ENCODE peak calls at places on chromosome 13, in ten cellular contexts. A is A549, O is IMR-90, T is transverse colon, Z is esophagus squamous epithelium, E is Peyer's patch, Y is spleen, U is testis, B is prostate gland, I is breast epithelium. M is an unnamed sample.

GRCh38 chr13:99646866-99647592 is 145.8 kb downstream of the TM9SF2 start:
- DNase-seq in A (no peak), O (no peak), T (no peak), Z (no peak), E (no peak), Y (no peak), U (no peak), B (no peak), I (no peak), M (no peak)

GRCh38 chr13:46168341-46168740 is 13.6 kb downstream of the LCP1 start:
- DNase-seq in A (no peak), O (no peak), T (peak), Z (no peak), E (no peak), Y (peak), U (peak), B (peak), I (peak), M (peak)

GRCh38 chr13:77516342-77516789 is 19.1 kb upstream of the SCEL start:
- DNase-seq in A (no peak), O (peak), T (no peak), Z (no peak), E (no peak), Y (no peak), U (no peak), B (no peak), I (no peak), M (no peak)

GRCh38 chr13:98927954-98928927 is 49.6 kb downstream of the DOCK9 start:
- DNase-seq in A (no peak), O (peak), T (no peak), Z (no peak), E (no peak), Y (no peak), U (peak), B (no peak), I (no peak), M (no peak)

GRCh38 chr13:30125422-30126073 is 181.8 kb downstream of the KATNAL1 start:
- DNase-seq in A (peak), O (peak), T (no peak), Z (no peak), E (no peak), Y (no peak), U (peak), B (peak), I (peak), M (no peak)

GRCh38 chr13:31038834-31039552 is 106.5 kb downstream of the TEX26 start:
- DNase-seq in A (no peak), O (peak), T (no peak), Z (no peak), E (no peak), Y (no peak), U (no peak), B (no peak), I (no peak), M (peak)

GRCh38 chr13:65063753-65064152 is 2166.4 kb downstream of the PCDH9 start:
- DNase-seq in A (peak), O (peak), T (no peak), Z (no peak), E (no peak), Y (no peak), U (no peak), B (no peak), I (no peak), M (no peak)

GRCh38 chr13:31213681-31214289 is 14.0 kb downstream of the B3GLCT start:
- DNase-seq in A (no peak), O (peak), T (no peak), Z (no peak), E (no peak), Y (no peak), U (no peak), B (no peak), I (no peak), M (no peak)

GRCh38 chr13:100767192-100767591 is 92.6 kb upstream of the TMTC4 start:
- DNase-seq in A (no peak), O (no peak), T (no peak), Z (no peak), E (no peak), Y (no peak), U (no peak), B (no peak), I (no peak), M (no peak)

GRCh38 chr13:106385669-106386068 is 149.8 kb downstream of the EFNB2 start:
- DNase-seq in A (no peak), O (no peak), T (no peak), Z (no peak), E (no peak), Y (no peak), U (peak), B (no peak), I (no peak), M (no peak)

GRCh38 chr13:106566682-106567420 is 1.1 kb downstream of the ARGLU1 start:
- DNase-seq in A (peak), O (peak), T (peak), Z (peak), E (no peak), Y (peak), U (peak), B (peak), I (peak), M (peak)

GRCh38 chr13:44698076-44698475 is 121.9 kb upstream of the TSC22D1 start:
- DNase-seq in A (no peak), O (no peak), T (no peak), Z (no peak), E (no peak), Y (no peak), U (peak), B (no peak), I (no peak), M (no peak)

GRCh38 chr13:66803013-66803739 is 427.0 kb downstream of the PCDH9 start:
- DNase-seq in A (no peak), O (no peak), T (no peak), Z (no peak), E (no peak), Y (no peak), U (no peak), B (no peak), I (no peak), M (no peak)

GRCh38 chr13:98208606-98209005 is 31.5 kb upstream of the RNF113B start:
- DNase-seq in A (no peak), O (no peak), T (no peak), Z (no peak), E (no peak), Y (no peak), U (no peak), B (no peak), I (no peak), M (no peak)

GRCh38 chr13:111184685-111185401 is 69.7 kb downstream of the ARHGEF7 start:
- DNase-seq in A (no peak), O (no peak), T (peak), Z (no peak), E (no peak), Y (peak), U (no peak), B (no peak), I (no peak), M (peak)

GRCh38 chr13:41065098-41065497 is 3.8 kb downstream of the WBP4 start:
- DNase-seq in A (no peak), O (peak), T (no peak), Z (no peak), E (no peak), Y (no peak), U (no peak), B (no peak), I (no peak), M (no peak)

GRCh38 chr13:84606616-84607015 is 724.3 kb upstream of the SLITRK1 start:
- DNase-seq in A (no peak), O (no peak), T (no peak), Z (no peak), E (no peak), Y (no peak), U (no peak), B (no peak), I (no peak), M (no peak)

GRCh38 chr13:74825170-74825948 is 656.6 kb downstream of the TBC1D4 start:
- DNase-seq in A (peak), O (peak), T (no peak), Z (no peak), E (no peak), Y (no peak), U (no peak), B (no peak), I (no peak), M (peak)

GRCh38 chr13:34458756-34459462 is 483.2 kb upstream of the NBEA start:
- DNase-seq in A (peak), O (no peak), T (no peak), Z (no peak), E (no peak), Y (no peak), U (peak), B (no peak), I (no peak), M (no peak)

GRCh38 chr13:43815204-43815603 is 28.4 kb upstream of the ENOX1 start:
- DNase-seq in A (peak), O (peak), T (no peak), Z (no peak), E (no peak), Y (no peak), U (peak), B (no peak), I (no peak), M (no peak)

GRCh38 chr13:93476175-93476574 is 249.6 kb downstream of the GPC6 start:
- DNase-seq in A (peak), O (peak), T (no peak), Z (no peak), E (no peak), Y (no peak), U (no peak), B (no peak), I (no peak), M (no peak)

GRCh38 chr13:99659234-99659633 is 158.0 kb downstream of the TM9SF2 start:
- DNase-seq in A (no peak), O (no peak), T (no peak), Z (no peak), E (no peak), Y (no peak), U (no peak), B (no peak), I (no peak), M (no peak)

GRCh38 chr13:68023838-68024581 is 793.9 kb upstream of the PCDH9 start:
- DNase-seq in A (no peak), O (no peak), T (peak), Z (no peak), E (no peak), Y (no peak), U (peak), B (no peak), I (no peak), M (no peak)

GRCh38 chr13:24274452-24274971 is 34.9 kb upstream of the C1QTNF9 start:
- DNase-seq in A (no peak), O (peak), T (peak), Z (no peak), E (no peak), Y (peak), U (peak), B (no peak), I (no peak), M (no peak)
- TF ChIP-seq POLR2A in A (no peak), O (no peak), T (no peak), Z (no peak), E (no peak), Y (no peak), U (no peak), B (no peak), I (no peak), M (no peak)

DNA sequence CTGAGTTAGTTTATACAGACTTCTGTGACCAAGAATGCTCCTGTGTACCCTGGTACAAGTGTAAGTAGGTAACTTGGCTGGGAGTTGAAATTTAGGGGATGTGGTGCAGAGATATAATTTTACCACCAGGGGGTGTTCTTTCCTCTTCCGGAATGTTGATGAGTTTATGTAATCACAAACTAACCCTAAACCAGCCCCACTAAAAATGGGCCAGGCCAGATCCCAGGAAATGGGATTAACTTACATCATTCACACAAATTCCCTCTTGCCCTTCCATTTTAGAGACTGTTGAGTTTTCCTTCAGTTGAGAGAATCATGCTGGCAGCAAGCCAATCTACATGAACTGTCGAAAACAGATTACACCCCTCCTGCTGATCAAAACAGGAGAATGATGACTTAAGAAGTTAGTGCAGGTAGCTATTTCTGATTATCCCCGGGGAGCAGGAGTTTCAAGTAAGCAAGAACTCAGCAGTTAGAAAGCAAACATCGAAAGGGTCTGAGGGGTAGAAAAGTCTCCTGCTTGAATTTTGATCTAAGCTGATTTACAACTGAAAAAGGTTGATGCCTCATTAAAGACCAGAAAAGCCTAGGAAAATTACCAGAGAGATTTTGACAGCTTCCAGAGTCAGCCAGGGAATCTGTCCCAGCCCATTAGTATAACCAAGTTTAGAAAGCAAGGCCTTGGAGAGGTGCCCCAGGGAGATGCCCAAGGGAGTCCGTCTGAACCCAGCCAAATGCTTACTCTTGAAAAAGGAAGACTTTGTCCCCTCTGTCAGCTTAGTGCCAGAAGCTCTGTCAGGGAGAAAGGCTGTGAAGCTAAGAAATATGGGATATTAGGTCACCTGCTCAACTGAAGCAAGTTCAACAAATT is 32.3 kb upstream of the MED4 start:
- DNase-seq in A (peak), O (peak), T (peak), Z (no peak), E (no peak), Y (no peak), U (peak), B (peak), I (no peak), M (peak)
- TF ChIP-seq CTCF in A (peak), O (peak), T (peak), Z (peak), E (peak), Y (peak), U (peak), B (peak), I (peak), M (peak)

GRCh38 chr13:48038763-48039162 is 1.2 kb downstream of the NUDT15 start:
- DNase-seq in A (no peak), O (no peak), T (no peak), Z (no peak), E (no peak), Y (no peak), U (no peak), B (no peak), I (no peak), M (peak)

GRCh38 chr13:48042889-48043288 is 5.4 kb downstream of the NUDT15 start:
- DNase-seq in A (no peak), O (no peak), T (peak), Z (no peak), E (no peak), Y (no peak), U (no peak), B (no peak), I (no peak), M (no peak)

GRCh38 chr13:48040059-48040458 is 2.5 kb downstream of the NUDT15 start:
- DNase-seq in A (no peak), O (no peak), T (no peak), Z (no peak), E (no peak), Y (no peak), U (no peak), B (no peak), I (no peak), M (no peak)

GRCh38 chr13:48037346-48038173 is at the start of gene NUDT15:
- DNase-seq in A (peak), O (peak), T (peak), Z (peak), E (peak), Y (peak), U (peak), B (peak), I (peak), M (peak)
- TF ChIP-seq POLR2A in A (peak), O (peak), T (peak), Z (peak), E (peak), Y (peak), U (no peak), B (peak), I (peak), M (peak)

DNA sequence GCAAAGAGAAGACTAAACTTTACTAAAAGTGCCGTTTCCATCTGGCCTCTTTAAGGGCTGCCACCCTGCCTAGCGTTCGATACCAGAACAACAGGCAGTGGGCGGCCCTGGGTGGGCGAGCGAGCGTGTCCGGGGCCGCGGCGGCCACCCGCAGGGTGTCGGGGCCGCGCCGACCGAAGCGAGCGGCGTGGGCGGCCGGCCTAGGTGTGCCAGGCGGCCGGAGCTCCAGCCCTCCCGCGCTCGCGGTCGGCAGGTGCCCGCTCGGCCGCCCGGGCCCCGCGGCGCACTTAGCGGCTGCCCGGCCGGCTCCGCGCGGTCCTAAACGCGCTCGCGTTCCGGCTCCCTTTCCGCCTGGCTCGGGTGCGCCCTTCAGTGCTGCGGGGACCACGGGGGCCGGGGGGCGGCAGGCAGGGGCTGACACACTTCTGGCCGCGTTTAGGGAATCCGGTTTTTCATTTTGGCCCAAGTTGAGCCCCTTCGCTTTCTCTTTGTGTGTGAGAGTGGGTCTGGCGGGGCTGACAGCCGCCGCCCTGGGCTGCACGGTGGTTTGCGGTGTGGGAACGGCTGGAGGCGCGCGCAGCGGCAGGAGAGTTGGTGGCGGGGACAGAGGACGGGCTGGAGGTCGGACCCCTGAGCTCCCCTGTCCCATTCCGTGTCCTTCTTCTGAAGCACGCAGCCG is 2.9 kb downstream of the FGF9 start:
- DNase-seq in A (peak), O (peak), T (peak), Z (no peak), E (peak), Y (peak), U (peak), B (no peak), I (no peak), M (peak)
- TF ChIP-seq CTCF in A (no peak), O (no peak), T (no peak), Z (peak), E (no peak), Y (no peak), U (no peak), B (no peak), I (no peak), M (no peak)

GRCh38 chr13:32426191-32426980 is 1.5 kb downstream of the N4BP2L1 start:
- DNase-seq in A (no peak), O (no peak), T (peak), Z (no peak), E (peak), Y (peak), U (peak), B (no peak), I (no peak), M (peak)
- TF ChIP-seq POLR2A in A (no peak), O (no peak), T (no peak), Z (no peak), E (peak), Y (no peak), U (no peak), B (no peak), I (no peak), M (peak)

DNA sequence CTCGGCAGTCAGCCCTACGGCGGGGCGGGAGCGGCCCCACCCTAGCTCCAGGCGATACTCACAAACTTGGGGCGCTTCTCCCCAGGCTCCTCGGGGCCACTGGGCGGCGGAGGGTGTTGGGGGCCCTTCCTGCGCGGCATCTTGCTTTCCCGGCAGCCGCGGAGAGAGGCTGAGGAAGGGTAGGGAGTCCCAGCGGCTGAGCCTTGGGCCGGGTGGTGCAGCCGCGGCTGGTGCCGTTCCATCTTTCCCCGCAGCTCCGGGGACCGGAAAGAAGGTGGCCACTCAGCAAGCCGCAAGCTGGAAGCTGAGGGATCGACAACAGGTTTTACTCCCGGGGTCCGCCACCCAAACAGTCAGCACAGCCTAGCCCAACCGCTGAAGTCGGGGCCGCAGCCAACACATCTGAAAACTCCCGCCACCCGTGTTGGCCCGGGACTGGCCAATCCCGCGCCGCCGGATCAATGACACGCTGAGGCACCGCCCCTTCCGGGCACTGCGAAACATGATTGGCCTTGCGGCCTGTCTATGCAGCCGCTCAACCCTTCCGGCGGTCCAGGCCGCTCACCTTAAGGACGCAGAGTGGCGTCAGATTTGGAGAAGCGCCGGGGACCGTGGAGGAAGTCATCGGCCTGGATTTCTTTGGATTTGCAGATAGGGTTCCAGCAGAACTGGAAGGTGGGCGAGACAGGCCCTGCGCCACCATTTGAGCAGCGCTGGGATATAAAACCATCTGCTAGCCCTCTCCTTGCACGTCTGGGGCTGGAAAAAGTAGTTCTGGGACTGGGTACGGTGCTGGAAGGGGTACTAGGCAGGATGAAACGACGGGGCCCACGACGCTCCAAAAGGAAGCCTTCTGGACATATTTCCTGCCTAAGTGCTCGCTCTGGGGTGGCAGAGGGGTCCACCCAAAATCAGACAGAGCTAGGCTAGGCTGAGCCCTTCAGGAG is at the start of gene DIAPH3:
- DNase-seq in A (peak), O (peak), T (peak), Z (peak), E (peak), Y (peak), U (peak), B (peak), I (peak), M (peak)
- TF ChIP-seq CTCF in A (no peak), O (no peak), T (no peak), Z (no peak), E (no peak), Y (no peak), U (no peak), B (no peak), I (no peak), M (no peak)

GRCh38 chr13:113584205-113584869 is at the start of gene TFDP1:
- DNase-seq in A (peak), O (peak), T (peak), Z (no peak), E (peak), Y (peak), U (peak), B (peak), I (no peak), M (peak)
- TF ChIP-seq POLR2A in A (peak), O (peak), T (no peak), Z (no peak), E (no peak), Y (no peak), U (no peak), B (no peak), I (no peak), M (peak)

GRCh38 chr13:28889317-28889716 is 69.2 kb downstream of the MTUS2 start:
- DNase-seq in A (no peak), O (no peak), T (no peak), Z (no peak), E (no peak), Y (no peak), U (no peak), B (no peak), I (no peak), M (no peak)

DNA sequence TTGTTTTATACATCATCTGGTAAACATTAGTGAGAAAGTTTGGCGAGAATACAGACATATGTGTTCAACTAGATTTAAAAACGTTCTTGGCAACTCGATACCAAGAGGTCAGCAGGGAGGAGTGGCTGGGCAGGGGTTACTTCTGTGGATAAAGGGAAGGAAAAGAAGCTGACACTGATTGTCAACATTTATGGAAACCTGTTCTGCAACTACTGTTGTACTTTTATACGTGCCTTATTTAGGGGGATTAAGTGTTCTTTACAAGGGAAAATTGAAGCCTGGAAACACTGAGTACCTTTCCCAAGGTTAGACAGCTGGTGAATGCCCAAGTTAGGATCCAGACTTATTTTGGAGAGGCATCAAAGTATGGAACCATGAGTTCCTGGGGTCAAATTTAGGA is 65.1 kb downstream of the MTUS2 start:
- DNase-seq in A (no peak), O (no peak), T (no peak), Z (no peak), E (no peak), Y (no peak), U (no peak), B (no peak), I (no peak), M (no peak)
- TF ChIP-seq CTCF in A (no peak), O (no peak), T (no peak), Z (no peak), E (no peak), Y (no peak), U (no peak), B (no peak), I (no peak), M (no peak)